ENCODE peak calls at places on chromosomes 7 and 10, in nine cellular contexts. D is NCI-H1417, R is T-helper 9 cell, C is AG08396, N is COR-L47, P is NCI-H446 treated with DMSO at 0.1 percent for 48 hours, A is upper lobe of right lung, K is progenitor cell of endocrine pancreas, U is iris pigment epithelial cell. B is an unnamed sample.

GRCh38 chr10:8637640-8638039 is 583.2 kb downstream of the GATA3 start:
- DNase-seq in D (no peak), R (no peak), C (no peak), N (no peak), P (no peak), A (no peak), K (no peak), U (no peak), B (no peak)

GRCh38 chr7:111855842-111856227 is 293.5 kb upstream of the IMMP2L start:
- DNase-seq in D (no peak), R (no peak), C (no peak), N (peak; percentile 2), P (no peak), A (no peak), K (no peak), U (peak; percentile 69), B (no peak)

GRCh38 chr10:1274098-1274745 is 218.0 kb downstream of the WDR37 start:
- DNase-seq in D (no peak), R (no peak), C (no peak), N (no peak), P (no peak), A (no peak), K (no peak), U (no peak), B (no peak)

GRCh38 chr10:100208271-100208670 is 21.1 kb downstream of the CHUK start:
- DNase-seq in D (no peak), R (no peak), C (no peak), N (no peak), P (no peak), A (no peak), K (no peak), U (no peak), B (no peak)

GRCh38 chr7:79854621-79855020 is 280.0 kb upstream of the GNAI1 start:
- DNase-seq in D (no peak), R (no peak), C (no peak), N (no peak), P (no peak), A (no peak), K (no peak), U (peak; percentile 60), B (no peak)

GRCh38 chr10:11184093-11184492 is 166.4 kb downstream of the CELF2 start:
- DNase-seq in D (no peak), R (no peak), C (no peak), N (no peak), P (no peak), A (no peak), K (no peak), U (no peak), B (no peak)

GRCh38 chr7:18119985-18120384 is 92.3 kb upstream of the PRPS1L1 start:
- DNase-seq in D (peak; percentile 17), R (no peak), C (no peak), N (peak; percentile 62), P (no peak), A (no peak), K (no peak), U (peak; percentile 11), B (peak; percentile 4)

GRCh38 chr10:113993489-113993932 is 50.2 kb upstream of the ADRB1 start:
- DNase-seq in D (no peak), R (no peak), C (no peak), N (no peak), P (no peak), A (no peak), K (no peak), U (no peak), B (no peak)

GRCh38 chr7:70586822-70587221 is 545.1 kb upstream of the GALNT17 start:
- DNase-seq in D (no peak), R (no peak), C (no peak), N (no peak), P (no peak), A (no peak), K (no peak), U (no peak), B (no peak)

GRCh38 chr7:28865494-28866257 is 92.5 kb downstream of the TRIL start:
- DNase-seq in D (no peak), R (no peak), C (no peak), N (no peak), P (no peak), A (no peak), K (no peak), U (peak; percentile 20), B (no peak)

GRCh38 chr7:2613926-2614613 is 17.7 kb upstream of the TTYH3 start:
- DNase-seq in D (no peak), R (no peak), C (peak; percentile 69), N (no peak), P (peak; percentile 80), A (peak; percentile 91), K (no peak), U (no peak), B (no peak)

GRCh38 chr7:75621124-75621523 is 117.6 kb downstream of the HIP1 start:
- DNase-seq in D (no peak), R (no peak), C (no peak), N (no peak), P (no peak), A (no peak), K (no peak), U (no peak), B (no peak)

GRCh38 chr10:97774811-97775294 is 3.1 kb upstream of the SFRP5 start:
- DNase-seq in D (no peak), R (no peak), C (no peak), N (no peak), P (no peak), A (no peak), K (no peak), U (no peak), B (no peak)

GRCh38 chr10:89215511-89215910 is 8.4 kb upstream of the CH25H start:
- DNase-seq in D (no peak), R (no peak), C (no peak), N (no peak), P (no peak), A (no peak), K (no peak), U (no peak), B (no peak)

GRCh38 chr7:92177362-92177761 is 1.6 kb downstream of the LRRD1 start:
- DNase-seq in D (no peak), R (no peak), C (peak; percentile 15), N (no peak), P (peak; percentile 13), A (no peak), K (no peak), U (peak; percentile 83), B (no peak)

GRCh38 chr10:58651040-58651439 is 138.4 kb downstream of the BICC1 start:
- DNase-seq in D (peak; percentile 14), R (no peak), C (no peak), N (peak; percentile 86), P (no peak), A (no peak), K (no peak), U (peak; percentile 75), B (peak; percentile 16)